ENCODE peak calls at places on chromosome 2, in seven cellular contexts. V is AG09309; J is epithelial cell of proximal tubule; S is WERI-Rb-1; R is HCT116; Z is CD4-positive, alpha-beta memory T cell; Q is adrenal gland. M is an unnamed sample.

GRCh38 chr2:157744571-157745076 is 116.0 kb upstream of the ACVR1C start:
- DNase-seq in V (no peak), J (no peak), S (no peak), R (no peak), Z (no peak), Q (no peak), M (no peak)

GRCh38 chr2:44004735-44005602 is 9.2 kb upstream of the LRPPRC start:
- DNase-seq in V (no peak), J (no peak), S (no peak), R (no peak), Z (no peak), Q (no peak), M (no peak)

GRCh38 chr2:127762846-127763245 is 48.1 kb downstream of the WDR33 start:
- DNase-seq in V (no peak), J (no peak), S (no peak), R (no peak), Z (no peak), Q (no peak), M (no peak)

GRCh38 chr2:238061310-238062202 is 755 bp downstream of the SCLY start:
- DNase-seq in V (no peak), J (no peak), S (peak), R (no peak), Z (no peak), Q (peak), M (no peak)

GRCh38 chr2:65340898-65341681 is 91.3 kb downstream of the SPRED2 start:
- DNase-seq in V (no peak), J (no peak), S (no peak), R (no peak), Z (no peak), Q (no peak), M (no peak)

GRCh38 chr2:96773922-96774321 is 13.2 kb downstream of the CNNM4 start:
- DNase-seq in V (no peak), J (no peak), S (no peak), R (no peak), Z (peak), Q (no peak), M (no peak)

GRCh38 chr2:206084468-206084869 is 1.5 kb downstream of the INO80D start:
- DNase-seq in V (peak), J (no peak), S (peak), R (peak), Z (peak), Q (peak), M (no peak)

GRCh38 chr2:174247474-174248186 is 702 bp downstream of the OLA1 start:
- DNase-seq in V (no peak), J (no peak), S (no peak), R (no peak), Z (no peak), Q (no peak), M (no peak)

GRCh38 chr2:236569593-236569973 is at the start of gene ACKR3:
- DNase-seq in V (peak), J (peak), S (peak), R (peak), Z (peak), Q (peak), M (no peak)

GRCh38 chr2:15750433-15750814 is 158.8 kb downstream of the DDX1 start:
- DNase-seq in V (no peak), J (no peak), S (no peak), R (no peak), Z (no peak), Q (no peak), M (no peak)

GRCh38 chr2:27175330-27175729 is 26.5 kb downstream of the TCF23 start:
- DNase-seq in V (no peak), J (no peak), S (no peak), R (no peak), Z (no peak), Q (no peak), M (no peak)

GRCh38 chr2:121902171-121902591 is 146.7 kb downstream of the TSN start:
- DNase-seq in V (no peak), J (no peak), S (peak), R (no peak), Z (no peak), Q (no peak), M (no peak)

GRCh38 chr2:205509655-205510054 is 172.6 kb upstream of the NRP2 start:
- DNase-seq in V (no peak), J (no peak), S (no peak), R (no peak), Z (no peak), Q (no peak), M (no peak)

GRCh38 chr2:118207889-118208288 is 119.6 kb downstream of the INSIG2 start:
- DNase-seq in V (no peak), J (no peak), S (no peak), R (no peak), Z (no peak), Q (no peak), M (no peak)
- H3K4me3 ChIP-seq in V (no peak), J (no peak), S (no peak), R (no peak), Z (no peak), Q (no peak), M (no peak)

GRCh38 chr2:129408570-129408969 is 570.9 kb upstream of the RAB6C start:
- DNase-seq in V (no peak), J (no peak), S (no peak), R (no peak), Z (no peak), Q (no peak), M (no peak)
- H3K4me3 ChIP-seq in V (no peak), J (no peak), S (no peak), R (no peak), Z (no peak), Q (no peak), M (no peak)

DNA sequence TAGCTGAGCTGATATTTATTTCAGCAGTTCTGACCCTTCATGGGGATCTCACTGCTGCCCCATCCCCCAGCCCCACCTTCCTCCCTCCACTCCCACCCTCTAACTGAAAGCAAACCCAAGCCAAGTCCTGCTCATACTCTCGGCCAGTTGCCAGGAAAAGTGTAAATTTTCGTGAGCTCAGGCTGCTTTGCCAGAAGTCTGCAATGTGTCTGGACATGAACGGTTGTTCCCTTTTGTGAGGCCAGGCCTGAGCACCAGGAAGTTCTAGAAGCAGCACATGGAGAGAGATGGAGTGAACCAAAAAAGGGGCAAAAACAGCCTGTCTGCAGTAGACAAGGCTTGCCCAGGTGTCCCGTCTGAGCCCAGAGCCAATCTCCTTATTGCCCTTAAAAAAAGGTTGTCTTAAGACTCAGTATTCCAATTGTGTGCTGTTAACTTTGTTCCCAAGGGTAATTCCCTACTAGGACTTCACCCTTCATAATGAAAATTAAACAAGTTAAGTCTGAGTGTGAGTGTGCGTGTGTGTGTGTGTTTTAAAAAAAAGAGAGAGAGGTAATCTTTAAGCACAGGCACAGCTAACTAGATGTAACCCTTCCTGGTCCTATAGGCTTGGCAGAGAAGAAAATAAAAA is 247.1 kb downstream of the BCL11A start:
- DNase-seq in V (no peak), J (no peak), S (no peak), R (no peak), Z (no peak), Q (no peak), M (no peak)
- H3K4me3 ChIP-seq in V (no peak), J (no peak), S (no peak), R (no peak), Z (no peak), Q (no peak), M (no peak)

DNA sequence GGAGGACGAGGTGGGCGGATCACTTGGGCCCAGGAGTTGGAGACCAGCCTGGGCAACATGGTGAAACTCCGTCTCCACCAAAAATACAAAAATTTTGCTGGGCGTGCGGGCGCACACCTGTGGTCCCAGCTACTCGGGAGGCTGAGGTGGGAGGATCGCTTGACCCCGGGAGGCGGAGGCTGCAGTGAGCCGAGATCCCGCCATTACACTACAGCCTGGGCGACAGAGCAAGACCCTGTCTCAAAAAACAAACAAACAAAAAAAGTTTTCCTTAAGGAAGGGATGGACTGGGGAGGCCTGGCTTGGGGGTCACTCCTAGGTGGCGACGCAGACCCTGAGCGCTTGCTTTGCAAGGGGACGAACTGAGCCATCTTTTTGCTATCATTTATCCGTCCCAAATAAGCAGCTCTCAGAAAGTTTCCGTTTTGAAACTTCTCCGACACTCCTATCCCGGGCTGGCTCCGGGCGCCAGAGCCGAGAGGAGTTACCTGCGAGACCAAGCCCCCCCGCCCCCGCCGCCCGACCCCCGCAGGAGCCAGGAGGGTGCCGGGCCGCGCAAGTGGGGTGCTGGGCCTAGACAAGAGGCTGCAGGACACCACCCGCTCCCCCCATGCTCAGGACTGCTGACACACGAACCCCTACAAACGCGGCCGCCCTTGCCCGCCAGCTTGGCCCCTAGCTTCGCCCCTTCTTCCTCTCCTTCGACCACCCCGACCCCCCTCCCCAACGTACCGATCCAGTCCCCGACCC is 707 bp downstream of the PLA2R1 start:
- DNase-seq in V (no peak), J (no peak), S (no peak), R (no peak), Z (no peak), Q (peak), M (no peak)
- H3K4me3 ChIP-seq in V (peak), J (peak), S (no peak), R (peak), Z (no peak), Q (peak), M (peak)

DNA sequence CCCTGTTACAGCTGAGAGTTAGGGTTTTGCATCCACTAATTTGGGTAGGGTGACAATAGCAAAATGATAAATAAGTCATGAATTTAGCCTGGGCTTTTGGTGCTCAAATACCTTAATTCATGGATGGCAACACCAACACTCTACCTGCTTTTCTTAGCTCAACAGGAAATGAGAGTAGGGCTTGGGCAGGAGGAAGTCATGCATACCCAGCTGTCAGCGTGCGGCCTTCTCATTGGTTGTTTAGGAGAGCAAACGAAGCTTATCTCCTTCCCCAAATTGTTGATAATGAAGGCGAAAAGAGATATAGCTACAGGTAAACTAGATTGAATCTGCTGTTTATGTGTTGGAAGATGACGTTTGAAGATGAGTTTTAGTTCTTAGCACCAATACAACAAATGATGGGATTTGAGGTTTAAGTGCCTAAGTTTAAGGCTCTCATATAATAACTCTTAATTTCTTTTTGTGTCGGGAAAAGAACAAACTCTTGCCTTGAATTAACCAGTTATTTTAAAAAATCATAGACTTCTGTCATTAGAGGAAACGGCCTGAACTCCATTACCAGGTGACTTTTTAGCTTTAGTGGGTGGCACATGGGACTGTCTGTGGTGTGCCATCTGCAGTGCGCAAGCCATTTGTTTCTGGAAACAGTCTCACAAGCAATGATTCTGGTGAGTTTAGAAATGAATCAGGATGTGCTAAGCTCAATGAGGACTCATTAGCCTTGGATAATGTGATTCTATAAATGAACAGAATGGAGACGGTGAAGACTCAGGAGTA is 19.7 kb downstream of the MAP4K4 start:
- DNase-seq in V (no peak), J (no peak), S (no peak), R (no peak), Z (peak), Q (no peak), M (no peak)
- H3K4me3 ChIP-seq in V (no peak), J (no peak), S (no peak), R (no peak), Z (no peak), Q (no peak), M (no peak)

GRCh38 chr2:199607914-199608313 is 150.2 kb upstream of the SATB2 start:
- DNase-seq in V (no peak), J (no peak), S (no peak), R (no peak), Z (no peak), Q (no peak), M (no peak)

GRCh38 chr2:199602896-199603482 is 145.2 kb upstream of the SATB2 start:
- DNase-seq in V (no peak), J (no peak), S (no peak), R (no peak), Z (no peak), Q (no peak), M (peak)

GRCh38 chr2:199606193-199606780 is 148.5 kb upstream of the SATB2 start:
- DNase-seq in V (no peak), J (no peak), S (peak), R (no peak), Z (no peak), Q (no peak), M (peak)

GRCh38 chr2:199602271-199602895 is 144.6 kb upstream of the SATB2 start:
- DNase-seq in V (no peak), J (peak), S (peak), R (peak), Z (no peak), Q (no peak), M (peak)

DNA sequence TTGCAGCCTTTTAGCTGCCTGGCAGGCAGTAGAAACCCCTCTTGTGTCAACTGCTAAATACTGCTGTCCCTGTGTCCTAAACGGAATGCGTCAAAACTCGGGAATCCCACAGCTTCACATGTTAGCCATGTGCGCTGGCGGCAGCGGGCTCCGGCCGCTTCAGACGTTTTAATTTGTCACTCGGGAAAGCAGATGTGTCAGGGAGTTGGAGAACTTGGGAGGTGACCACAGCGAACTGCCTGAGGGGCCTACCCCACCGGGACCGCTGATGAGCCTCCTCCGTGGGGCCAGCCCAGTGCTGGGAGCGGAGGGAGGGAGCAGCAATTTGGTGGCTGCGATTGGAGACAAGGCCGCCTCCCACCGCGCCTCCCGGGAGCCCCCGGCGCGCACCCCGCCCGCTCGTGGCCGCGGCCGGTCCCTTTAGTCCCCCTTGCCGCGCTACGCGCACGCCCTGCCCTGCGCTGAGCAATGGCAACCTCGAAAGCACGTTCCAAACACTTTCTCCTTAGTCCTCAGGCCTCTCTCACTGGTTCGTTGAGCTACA is 146.1 kb upstream of the SATB2 start:
- DNase-seq in V (no peak), J (no peak), S (no peak), R (no peak), Z (no peak), Q (no peak), M (no peak)
- H3K4me3 ChIP-seq in V (no peak), J (no peak), S (no peak), R (no peak), Z (no peak), Q (no peak), M (no peak)

DNA sequence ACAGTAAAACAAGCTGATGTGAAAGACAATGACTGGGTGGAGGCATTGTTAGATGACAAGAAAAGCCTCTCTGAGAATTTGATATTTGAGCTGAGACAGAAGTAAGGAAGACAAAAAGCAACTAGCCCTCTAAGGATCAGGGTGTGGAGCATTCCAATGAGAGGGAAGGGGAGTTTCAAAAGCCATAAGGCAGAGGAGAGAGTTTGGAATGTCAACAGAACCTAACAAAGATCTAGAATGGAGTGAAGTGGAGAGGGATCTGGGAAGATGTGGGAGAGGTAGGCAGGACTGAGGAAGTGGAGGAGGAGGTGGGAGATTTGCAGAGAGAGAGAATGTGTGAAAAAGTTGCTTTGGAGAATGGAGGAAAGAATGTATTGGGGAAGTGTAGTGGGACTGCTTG is 17.3 kb upstream of the ASXL2 start:
- DNase-seq in V (no peak), J (no peak), S (no peak), R (no peak), Z (no peak), Q (no peak), M (no peak)
- H3K4me3 ChIP-seq in V (no peak), J (no peak), S (no peak), R (no peak), Z (no peak), Q (no peak), M (no peak)

GRCh38 chr2:226773291-226773690 is 26.3 kb downstream of the IRS1 start:
- DNase-seq in V (no peak), J (no peak), S (no peak), R (no peak), Z (no peak), Q (no peak), M (no peak)

GRCh38 chr2:226775032-226775509 is 24.5 kb downstream of the IRS1 start:
- DNase-seq in V (no peak), J (no peak), S (no peak), R (no peak), Z (no peak), Q (no peak), M (no peak)

GRCh38 chr2:226771067-226771466 is 28.6 kb downstream of the IRS1 start:
- DNase-seq in V (no peak), J (no peak), S (no peak), R (no peak), Z (no peak), Q (no peak), M (no peak)

GRCh38 chr2:226776104-226776503 is 23.5 kb downstream of the IRS1 start:
- DNase-seq in V (no peak), J (no peak), S (no peak), R (no peak), Z (no peak), Q (no peak), M (no peak)

GRCh38 chr2:226772389-226773179 is 27.0 kb downstream of the IRS1 start:
- DNase-seq in V (no peak), J (no peak), S (no peak), R (no peak), Z (peak), Q (no peak), M (no peak)
- H3K4me3 ChIP-seq in V (no peak), J (no peak), S (no peak), R (no peak), Z (no peak), Q (no peak), M (no peak)

GRCh38 chr2:234203135-234203984 is 152.9 kb downstream of the SPP2 start:
- DNase-seq in V (peak), J (peak), S (no peak), R (peak), Z (no peak), Q (peak), M (peak)
- H3K4me3 ChIP-seq in V (no peak), J (no peak), S (no peak), R (peak), Z (no peak), Q (no peak), M (no peak)

M was measured in retinal pigment epithelial cell.